ENCODE peak calls at places on chromosomes 5 and 9, in seven cellular contexts. C is kidney epithelial cell, D is neural progenitor cell, J is neural crest cell, G is glutamatergic neuron, K is RWPE1, T is pancreas. U is an unnamed sample.

GRCh38 chr5:110840347-110840960 is 101.6 kb downstream of the SLC25A46 start:
- DNase-seq in D (no peak), T (no peak), G (no peak), C (no peak), J (no peak), K (no peak), U (peak; percentile 72)

GRCh38 chr9:87035868-87036267 is 88.6 kb upstream of the GAS1 start:
- DNase-seq in T (no peak), K (no peak), G (no peak), J (no peak), D (no peak), C (no peak), U (no peak)

GRCh38 chr5:172886974-172887491 is 53.0 kb downstream of the ERGIC1 start:
- DNase-seq in T (peak; percentile 54), K (peak; percentile 82), G (no peak), J (no peak), D (no peak), C (peak; percentile 72), U (peak; percentile 94)

GRCh38 chr9:126317513-126317912 is 9.1 kb upstream of the MVB12B start:
- DNase-seq in T (no peak), G (no peak), K (no peak), D (no peak), C (no peak), J (no peak), U (no peak)

GRCh38 chr9:91379461-91379860 is 17.7 kb upstream of the AUH start:
- DNase-seq in T (no peak), K (no peak), D (no peak), C (no peak), J (no peak), G (no peak), U (no peak)

GRCh38 chr9:127741831-127742434 is 6.8 kb upstream of the TOR2A start:
- DNase-seq in K (no peak), G (peak; percentile 91), C (peak; percentile 14), D (peak; percentile 97), J (peak; percentile 91), T (peak; percentile 70), U (no peak)

GRCh38 chr5:42596817-42597216 is 159.8 kb upstream of the CCDC152 start:
- DNase-seq in J (no peak), D (no peak), K (no peak), T (no peak), G (no peak), C (no peak), U (no peak)

GRCh38 chr5:172688735-172689572 is 47.9 kb downstream of the NEURL1B start:
- DNase-seq in C (no peak), K (peak; percentile 26), T (peak; percentile 69), J (no peak), G (no peak), D (no peak), U (peak; percentile 64)

GRCh38 chr5:10885026-10885425 is 124.0 kb upstream of the DAP start:
- DNase-seq in C (peak; percentile 66), K (no peak), D (no peak), G (no peak), J (no peak), T (no peak), U (no peak)

GRCh38 chr9:14923701-14924100 is 13.5 kb upstream of the FREM1 start:
- DNase-seq in C (no peak), J (no peak), G (no peak), K (no peak), D (no peak), T (no peak), U (no peak)

GRCh38 chr9:82934949-82935348 is 128.0 kb downstream of the RASEF start:
- DNase-seq in J (no peak), G (no peak), C (peak; percentile 82), D (peak; percentile 31), T (no peak), K (peak; percentile 63), U (no peak)

GRCh38 chr9:1184146-1184545 is 134.0 kb downstream of the DMRT2 start:
- DNase-seq in C (no peak), T (no peak), D (no peak), K (no peak), J (no peak), G (no peak), U (no peak)

GRCh38 chr9:128102196-128102595 is 25.3 kb downstream of the PTGES2 start:
- DNase-seq in G (no peak), T (no peak), K (no peak), D (no peak), C (no peak), J (no peak), U (no peak)

GRCh38 chr5:67588389-67588788 is 391.8 kb upstream of the CD180 start:
- DNase-seq in D (no peak), G (no peak), J (no peak), T (no peak), C (no peak), K (no peak), U (no peak)

GRCh38 chr9:121756477-121757285 is 105.2 kb downstream of the DAB2IP start:
- DNase-seq in D (peak; percentile 48), J (no peak), T (no peak), C (no peak), G (no peak), K (no peak), U (no peak)

GRCh38 chr5:671459-672328 is 21.5 kb downstream of the TPPP start:
- DNase-seq in J (peak; percentile 78), T (peak; percentile 61), K (peak; percentile 71), D (peak; percentile 78), G (peak; percentile 83), C (no peak), U (peak; percentile 87)

GRCh38 chr5:139091439-139092156 is 106.6 kb downstream of the SIL1 start:
- DNase-seq in K (no peak), G (no peak), D (peak; percentile 18), T (no peak), J (no peak), C (no peak), U (no peak)

GRCh38 chr9:123225995-123226394 is 42.4 kb downstream of the STRBP start:
- DNase-seq in T (no peak), J (no peak), C (no peak), K (peak; percentile 66), G (no peak), D (no peak), U (no peak)

GRCh38 chr9:122212473-122213004 is 16.2 kb downstream of the LHX6 start:
- DNase-seq in T (no peak), C (no peak), J (no peak), K (no peak), G (no peak), D (no peak), U (peak; percentile 39)

GRCh38 chr5:93596310-93596675 is 13.3 kb downstream of the NR2F1 start:
- DNase-seq in C (no peak), J (no peak), G (no peak), D (peak; percentile 23), T (no peak), K (no peak), U (no peak)

GRCh38 chr5:32805966-32806626 is 95.0 kb downstream of the NPR3 start:
- DNase-seq in D (no peak), K (peak; percentile 69), C (no peak), J (no peak), T (no peak), G (no peak), U (no peak)

GRCh38 chr5:149581931-149582768 is 852 bp downstream of the ARHGEF37 start:
- DNase-seq in T (peak; percentile 49), G (peak; percentile 19), C (no peak), K (no peak), D (peak; percentile 72), J (no peak), U (no peak)

GRCh38 chr5:55902696-55903095 is 51.5 kb downstream of the IL31RA start:
- DNase-seq in J (no peak), C (no peak), K (no peak), D (no peak), G (no peak), T (no peak), U (no peak)

GRCh38 chr9:116599342-116599884 is 87.7 kb upstream of the TRIM32 start:
- DNase-seq in D (no peak), G (no peak), J (no peak), K (no peak), T (no peak), C (no peak), U (no peak)
- TF ChIP-seq CTCF in D (peak; percentile 18), G (peak; percentile 35), J (peak; percentile 47), K (no peak), T (no peak), C (peak; percentile 6), U (no peak)

GRCh38 chr5:136810198-136810823 is 445.0 kb upstream of the TRPC7 start:
- DNase-seq in K (peak; percentile 83), G (no peak), C (no peak), D (no peak), J (no peak), T (no peak), U (no peak)

GRCh38 chr5:136808756-136809155 is 443.4 kb upstream of the TRPC7 start:
- DNase-seq in T (no peak), C (no peak), J (no peak), K (no peak), D (no peak), G (no peak), U (no peak)

GRCh38 chr5:136802382-136802781 is 437.0 kb upstream of the TRPC7 start:
- DNase-seq in J (no peak), C (no peak), G (no peak), T (no peak), K (peak; percentile 32), D (peak; percentile 20), U (no peak)

GRCh38 chr5:136809382-136809781 is 444.0 kb upstream of the TRPC7 start:
- DNase-seq in D (no peak), J (no peak), T (no peak), C (no peak), K (no peak), G (no peak), U (no peak)

DNA sequence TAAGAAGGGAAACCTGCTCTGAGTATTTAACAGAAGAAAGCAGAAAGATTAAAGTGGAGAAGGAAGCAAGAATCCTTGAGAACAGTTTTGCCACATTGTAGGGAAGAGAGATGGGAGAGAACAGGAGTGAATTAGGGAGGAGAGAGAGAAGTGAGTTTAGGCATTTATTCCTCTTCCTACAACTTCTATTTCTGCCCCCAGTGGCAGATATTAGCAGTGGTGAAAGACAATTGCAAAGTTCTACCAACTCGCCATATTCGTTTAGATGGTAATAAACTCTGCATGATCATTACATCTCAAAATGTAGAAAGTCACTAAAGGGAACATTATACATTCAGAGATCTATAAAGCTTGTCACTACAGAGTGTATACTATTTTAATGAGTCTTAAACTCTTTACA is 440.1 kb upstream of the TRPC7 start:
- DNase-seq in J (no peak), D (no peak), C (no peak), G (no peak), T (no peak), K (no peak), U (no peak)
- TF ChIP-seq CTCF in J (peak; percentile 30), D (peak; percentile 38), C (no peak), G (no peak), T (no peak), K (peak; percentile 4), U (no peak)

DNA sequence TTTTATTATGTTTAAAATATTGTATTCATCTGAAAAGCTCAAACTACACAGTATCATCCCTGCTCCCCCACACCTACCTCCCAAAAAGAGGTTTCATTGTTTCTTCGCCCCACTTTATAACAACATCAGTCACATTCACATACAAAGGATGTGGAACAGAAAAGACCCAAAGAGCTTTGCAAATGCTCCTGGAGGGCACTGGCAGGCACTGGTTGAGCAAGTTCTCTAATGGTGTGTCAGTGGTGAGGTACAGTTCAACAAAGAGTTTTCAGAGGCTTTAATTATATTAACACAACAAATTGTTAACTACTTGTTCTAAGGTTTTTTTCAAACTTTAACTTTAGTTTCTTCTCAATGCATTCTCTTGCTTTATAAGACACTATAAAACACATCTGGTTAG is 54.1 kb upstream of the ECM2 start:
- DNase-seq in D (no peak), G (no peak), K (no peak), J (no peak), C (no peak), T (no peak), U (no peak)
- TF ChIP-seq CTCF in D (no peak), G (no peak), K (no peak), J (no peak), C (no peak), T (no peak), U (no peak)

GRCh38 chr5:34609951-34610431 is 46.1 kb upstream of the RAI14 start:
- DNase-seq in D (no peak), K (no peak), C (no peak), J (no peak), T (no peak), G (no peak), U (no peak)
- TF ChIP-seq CTCF in D (no peak), K (no peak), C (no peak), J (no peak), T (no peak), G (no peak), U (no peak)